ENCODE peak calls at places on chromosome 2, in eight cellular contexts. C is transverse colon, X is tibial nerve, N is upper lobe of left lung, E is K562, Q is ovary, I is stomach, W is A549. P is an unnamed sample.
A peak's percentile ranks its signal among the peaks of the same experiment; 100 is the strongest.

GRCh38 chr2:46971914-46972313 is 56.3 kb upstream of the MCFD2 start:
- DNase-seq in C (no peak), X (no peak), N (no peak), E (no peak), Q (no peak), I (no peak), W (no peak), P (no peak)

GRCh38 chr2:45014016-45014702 is 4.9 kb upstream of the SIX2 start:
- DNase-seq in C (peak; percentile 32), X (no peak), N (peak; percentile 93), E (peak; percentile 61), Q (no peak), I (peak; percentile 43), W (peak; percentile 88), P (no peak)

GRCh38 chr2:144015655-144016245 is 504.2 kb downstream of the ZEB2 start:
- DNase-seq in C (no peak), X (no peak), N (no peak), E (no peak), Q (no peak), I (no peak), W (peak; percentile 61), P (no peak)

GRCh38 chr2:231684314-231685223 is 23.8 kb upstream of the PTMA start:
- DNase-seq in C (no peak), X (no peak), N (peak; percentile 79), E (no peak), Q (no peak), I (no peak), W (no peak), P (peak; percentile 52)

GRCh38 chr2:86622409-86622877 is 1.2 kb downstream of the RNF103 start:
- DNase-seq in C (peak; percentile 50), X (peak; percentile 37), N (no peak), E (peak; percentile 22), Q (peak; percentile 49), I (peak; percentile 44), W (peak; percentile 53), P (peak; percentile 76)

GRCh38 chr2:48398285-48399135 is 131.4 kb upstream of the STON1 start:
- DNase-seq in C (no peak), X (no peak), N (no peak), E (peak; percentile 33), Q (no peak), I (no peak), W (peak; percentile 43), P (no peak)

GRCh38 chr2:19244460-19245363 is 113.7 kb downstream of the OSR1 start:
- DNase-seq in C (no peak), X (no peak), N (no peak), E (no peak), Q (no peak), I (no peak), W (no peak), P (no peak)

GRCh38 chr2:11753886-11754704 is 7.7 kb downstream of the LPIN1 start:
- DNase-seq in C (peak; percentile 65), X (no peak), N (no peak), E (peak; percentile 25), Q (no peak), I (peak; percentile 43), W (peak; percentile 37), P (no peak)

GRCh38 chr2:212021947-212022346 is 516.7 kb downstream of the ERBB4 start:
- DNase-seq in C (no peak), X (no peak), N (no peak), E (no peak), Q (no peak), I (no peak), W (peak; percentile 32), P (no peak)

GRCh38 chr2:223860809-223861738 is 23.7 kb upstream of the AP1S3 start:
- DNase-seq in C (peak; percentile 65), X (no peak), N (no peak), E (no peak), Q (no peak), I (peak; percentile 82), W (peak; percentile 95), P (no peak)

GRCh38 chr2:74587664-74588277 is 33.3 kb downstream of the DOK1 start:
- DNase-seq in C (peak; percentile 65), X (peak; percentile 78), N (no peak), E (peak; percentile 74), Q (peak; percentile 64), I (peak; percentile 69), W (peak; percentile 77), P (peak; percentile 84)

GRCh38 chr2:109229094-109229675 is 100.2 kb downstream of the SH3RF3 start:
- DNase-seq in C (no peak), X (no peak), N (no peak), E (no peak), Q (no peak), I (no peak), W (no peak), P (no peak)

GRCh38 chr2:85237849-85238570 is 89.8 kb downstream of the TGOLN2 start:
- DNase-seq in C (no peak), X (no peak), N (peak; percentile 49), E (no peak), Q (no peak), I (no peak), W (no peak), P (no peak)

GRCh38 chr2:235935773-235936172 is 232.4 kb downstream of the GBX2 start:
- DNase-seq in C (no peak), X (no peak), N (no peak), E (no peak), Q (no peak), I (peak; percentile 20), W (no peak), P (peak; percentile 42)

GRCh38 chr2:222572264-222572721 is 83.6 kb downstream of the FARSB start:
- DNase-seq in C (no peak), X (no peak), N (no peak), E (no peak), Q (no peak), I (no peak), W (no peak), P (no peak)

GRCh38 chr2:65064728-65065552 is 8.7 kb downstream of the CEP68 start:
- DNase-seq in C (peak; percentile 54), X (peak; percentile 70), N (no peak), E (peak; percentile 56), Q (peak; percentile 57), I (peak; percentile 47), W (peak; percentile 85), P (peak; percentile 83)

GRCh38 chr2:231648579-231649174 is 56.0 kb downstream of the TEX44 start:
- DNase-seq in C (peak; percentile 89), X (no peak), N (peak; percentile 92), E (no peak), Q (peak; percentile 56), I (peak; percentile 89), W (peak; percentile 84), P (peak; percentile 83)

GRCh38 chr2:8661235-8661634 is 20.6 kb upstream of the ID2 start:
- DNase-seq in C (no peak), X (no peak), N (no peak), E (no peak), Q (no peak), I (no peak), W (no peak), P (no peak)

GRCh38 chr2:242052421-242052820 is 182.9 kb downstream of the RTP5 start:
- DNase-seq in C (no peak), X (no peak), N (no peak), E (no peak), Q (no peak), I (peak; percentile 11), W (no peak), P (no peak)
- TF ChIP-seq POLR2A in C (no peak), X (no peak), N (no peak), E (no peak), Q (no peak), I (no peak), W (no peak), P (no peak)

DNA sequence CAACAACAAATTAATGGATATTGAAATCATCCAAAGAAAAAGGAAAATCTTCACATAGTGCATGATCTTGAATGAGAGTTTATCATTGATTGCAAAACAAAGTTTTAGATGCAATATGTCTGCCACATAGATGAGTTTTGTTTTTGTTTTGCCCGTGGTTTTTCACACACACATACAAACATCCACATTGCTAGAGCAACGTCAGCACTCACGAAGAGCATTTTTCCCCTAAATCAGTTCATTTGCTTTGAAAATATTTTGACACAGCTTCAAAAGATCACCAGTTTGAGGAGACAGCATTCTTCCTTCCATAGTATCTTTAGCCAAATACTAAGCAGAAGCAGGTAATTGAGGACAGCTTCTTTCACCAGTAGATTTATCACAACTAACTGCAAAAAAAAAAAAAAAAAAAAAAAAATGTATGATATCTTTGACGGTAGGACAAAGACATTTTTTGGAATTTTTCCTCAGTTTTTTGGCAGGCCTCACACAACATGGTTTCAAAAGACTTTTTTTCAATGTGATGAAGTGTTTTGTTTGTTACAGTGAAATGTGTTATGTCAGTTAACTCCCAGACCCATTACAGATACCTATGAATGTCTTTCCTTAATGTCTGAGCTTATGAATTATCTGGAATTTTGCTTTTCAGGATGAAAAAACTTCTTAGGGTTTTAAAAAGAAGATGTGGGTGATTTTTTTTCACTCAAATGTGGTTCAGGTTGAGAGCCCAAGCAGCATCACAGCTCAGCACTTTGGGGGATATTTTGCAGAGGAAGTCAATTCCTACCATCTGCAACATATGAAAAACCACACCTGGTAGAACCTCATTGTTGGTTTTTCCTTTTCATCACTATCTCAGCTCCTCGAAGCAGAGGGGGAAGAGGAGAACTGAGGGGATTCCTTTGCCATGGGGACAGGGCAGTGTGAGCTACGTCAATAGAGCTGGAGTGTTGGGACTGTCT is 31.6 kb downstream of the AOX1 start:
- DNase-seq in C (no peak), X (no peak), N (no peak), E (no peak), Q (no peak), I (no peak), W (no peak), P (no peak)
- TF ChIP-seq EP300 in C (no peak), X (no peak), N (no peak), E (no peak), Q (no peak), I (no peak), W (no peak), P (no peak)

GRCh38 chr2:227450921-227451654 is 20.9 kb upstream of the AGFG1 start:
- DNase-seq in C (no peak), X (peak; percentile 12), N (no peak), E (peak; percentile 88), Q (no peak), I (no peak), W (peak; percentile 84), P (no peak)
- H3K27ac ChIP-seq in C (peak overlapping the region; percentile 77), X (no peak overlapping the region), N (peak overlapping the region; percentile 67), E (peak overlapping the region; percentile 86), Q (no peak overlapping the region), I (peak overlapping the region; percentile 63), W (peak overlapping the region; percentile 96), P (peak overlapping the region; percentile 19)

DNA sequence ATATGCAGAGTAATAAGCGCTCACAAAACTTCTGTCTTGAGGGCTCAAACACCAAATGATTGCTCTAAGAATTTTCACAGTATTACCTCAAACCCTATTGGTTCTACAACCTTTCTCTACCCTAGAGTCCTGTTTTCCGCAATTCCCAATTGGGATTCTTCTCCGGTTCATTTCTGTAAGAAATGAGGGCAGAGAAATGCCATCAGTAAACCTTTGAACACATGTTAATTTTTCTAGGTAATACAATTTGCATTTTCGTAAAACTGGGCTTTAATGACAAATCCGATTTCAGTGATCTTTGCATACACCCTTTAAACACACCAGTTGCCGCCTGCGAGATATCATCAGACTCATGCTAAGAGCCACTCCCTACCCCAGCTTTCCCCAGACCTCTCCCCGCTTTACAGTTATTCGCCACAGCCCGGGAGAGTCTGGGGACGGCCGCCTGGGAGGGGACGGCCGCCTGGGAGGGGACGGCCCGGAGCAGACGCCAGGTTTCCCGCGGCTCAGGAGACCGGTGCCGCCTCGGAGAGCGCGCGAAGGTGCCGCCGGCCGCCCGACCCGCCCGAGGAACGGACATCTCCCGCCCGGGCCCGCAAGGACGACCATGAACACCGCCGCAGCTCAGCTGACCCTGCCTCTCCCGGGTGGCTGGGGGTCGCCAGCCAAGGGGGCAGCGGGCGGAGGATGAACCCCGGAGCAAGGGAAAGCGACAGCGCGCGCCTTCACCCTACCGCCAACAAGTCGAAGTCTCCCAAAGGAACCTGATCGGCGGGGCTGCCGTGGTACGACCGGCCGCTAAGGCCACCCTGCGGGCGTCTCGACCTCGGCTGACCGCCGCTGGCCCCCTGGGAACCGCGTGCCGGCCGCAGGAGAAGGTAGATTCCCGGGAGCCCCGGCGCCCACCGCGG is 463 bp downstream of the SMC6 start:
- DNase-seq in C (peak; percentile 56), X (no peak), N (peak; percentile 91), E (peak; percentile 67), Q (no peak), I (peak; percentile 56), W (peak; percentile 83), P (peak; percentile 66)
- TF ChIP-seq POLR2A in C (peak; percentile 65), X (no peak), N (no peak), E (peak; percentile 80), Q (peak; percentile 56), I (no peak), W (peak; percentile 41), P (peak; percentile 47)